ENCODE peak calls at places on chromosomes 5 and 9, in five cellular contexts. One of them, this sample, is unnamed.

GRCh38 chr5:177490311-177490991 is 7.0 kb downstream of the PDLIM7 start:
- DNase-seq in IMR-90: no peak
- DNase-seq in H9: no peak
- DNase-seq in neuronal stem cell: no peak
- DNase-seq in trophoblast cell: no peak
- DNase-seq in this sample: no peak

GRCh38 chr9:4741365-4742031 is 496 bp upstream of the AK3 start:
- DNase-seq in IMR-90: no peak
- DNase-seq in H9: peak
- DNase-seq in neuronal stem cell: peak
- DNase-seq in trophoblast cell: peak
- DNase-seq in this sample: peak

GRCh38 chr9:81035171-81035570 is 654.2 kb downstream of the TLE1 start:
- DNase-seq in IMR-90: peak
- DNase-seq in H9: no peak
- DNase-seq in neuronal stem cell: no peak
- DNase-seq in trophoblast cell: no peak
- DNase-seq in this sample: peak

GRCh38 chr5:112234000-112234399 is 185.1 kb downstream of the EPB41L4A start:
- DNase-seq in IMR-90: no peak
- DNase-seq in H9: no peak
- DNase-seq in neuronal stem cell: no peak
- DNase-seq in trophoblast cell: no peak
- DNase-seq in this sample: no peak

GRCh38 chr9:31393240-31393639 is 991.2 kb upstream of the ACO1 start:
- DNase-seq in IMR-90: no peak
- DNase-seq in H9: no peak
- DNase-seq in neuronal stem cell: no peak
- DNase-seq in trophoblast cell: no peak
- DNase-seq in this sample: no peak

GRCh38 chr5:153959134-153959957 is 79.4 kb downstream of the FAM114A2 start:
- DNase-seq in IMR-90: peak
- DNase-seq in H9: peak
- DNase-seq in neuronal stem cell: peak
- DNase-seq in trophoblast cell: peak
- DNase-seq in this sample: peak

GRCh38 chr9:114308361-114308950 is 14.4 kb upstream of the ORM1 start:
- DNase-seq in IMR-90: no peak
- DNase-seq in H9: no peak
- DNase-seq in neuronal stem cell: no peak
- DNase-seq in trophoblast cell: no peak
- DNase-seq in this sample: no peak

GRCh38 chr5:17359451-17359965 is 138.5 kb upstream of the TAF11L2 start:
- DNase-seq in IMR-90: peak
- DNase-seq in H9: no peak
- DNase-seq in neuronal stem cell: no peak
- DNase-seq in trophoblast cell: peak
- DNase-seq in this sample: peak

GRCh38 chr5:94693043-94693822 is 74.8 kb downstream of the SLF1 start:
- DNase-seq in IMR-90: peak
- DNase-seq in H9: no peak
- DNase-seq in neuronal stem cell: no peak
- DNase-seq in trophoblast cell: peak
- DNase-seq in this sample: peak

GRCh38 chr5:2014058-2014610 is 131.4 kb upstream of the IRX4 start:
- DNase-seq in IMR-90: no peak
- DNase-seq in H9: no peak
- DNase-seq in neuronal stem cell: no peak
- DNase-seq in trophoblast cell: no peak
- DNase-seq in this sample: no peak

GRCh38 chr5:1781107-1781506 is 18.5 kb downstream of the MRPL36 start:
- DNase-seq in IMR-90: no peak
- DNase-seq in H9: no peak
- DNase-seq in neuronal stem cell: no peak
- DNase-seq in trophoblast cell: no peak
- DNase-seq in this sample: no peak

GRCh38 chr5:159410480-159410879 is 80.2 kb upstream of the IL12B start:
- DNase-seq in IMR-90: no peak
- DNase-seq in H9: no peak
- DNase-seq in neuronal stem cell: no peak
- DNase-seq in trophoblast cell: peak
- DNase-seq in this sample: no peak

GRCh38 chr9:1050125-1050895 is at the start of gene DMRT2:
- DNase-seq in IMR-90: peak
- DNase-seq in H9: peak
- DNase-seq in neuronal stem cell: peak
- DNase-seq in trophoblast cell: peak
- DNase-seq in this sample: no peak

GRCh38 chr5:73525606-73526005 is 27.4 kb downstream of the BTF3 start:
- DNase-seq in IMR-90: no peak
- DNase-seq in H9: no peak
- DNase-seq in neuronal stem cell: no peak
- DNase-seq in trophoblast cell: no peak
- DNase-seq in this sample: no peak

GRCh38 chr5:81134066-81134465 is 99.1 kb upstream of the CKMT2 start:
- DNase-seq in IMR-90: no peak
- DNase-seq in H9: no peak
- DNase-seq in neuronal stem cell: no peak
- DNase-seq in trophoblast cell: peak
- DNase-seq in this sample: no peak

GRCh38 chr5:107864793-107865192 is 194.1 kb upstream of the EFNA5 start:
- DNase-seq in IMR-90: peak
- DNase-seq in H9: no peak
- DNase-seq in neuronal stem cell: no peak
- DNase-seq in trophoblast cell: no peak
- DNase-seq in this sample: peak

GRCh38 chr9:131407717-131408195 is 13.9 kb downstream of the PRRC2B start:
- DNase-seq in IMR-90: no peak
- DNase-seq in H9: peak
- DNase-seq in neuronal stem cell: no peak
- DNase-seq in trophoblast cell: no peak
- DNase-seq in this sample: peak

GRCh38 chr5:169178754-169179153 is 122.2 kb downstream of the SLIT3 start:
- DNase-seq in IMR-90: no peak
- DNase-seq in H9: no peak
- DNase-seq in neuronal stem cell: no peak
- DNase-seq in trophoblast cell: no peak
- DNase-seq in this sample: no peak

GRCh38 chr5:172778223-172778814 is 7.3 kb upstream of the DUSP1 start:
- DNase-seq in IMR-90: peak
- DNase-seq in H9: no peak
- DNase-seq in neuronal stem cell: no peak
- DNase-seq in trophoblast cell: peak
- DNase-seq in this sample: peak

GRCh38 chr9:121743441-121744001 is 92.1 kb downstream of the DAB2IP start:
- DNase-seq in IMR-90: peak
- DNase-seq in H9: peak
- DNase-seq in neuronal stem cell: peak
- DNase-seq in trophoblast cell: peak
- DNase-seq in this sample: peak

GRCh38 chr9:129007766-129008468 is 20.2 kb downstream of the SH3GLB2 start:
- DNase-seq in IMR-90: no peak
- DNase-seq in H9: no peak
- DNase-seq in neuronal stem cell: no peak
- DNase-seq in trophoblast cell: no peak
- DNase-seq in this sample: no peak

GRCh38 chr5:36902353-36902752 is 25.8 kb downstream of the NIPBL start:
- DNase-seq in IMR-90: no peak
- DNase-seq in H9: no peak
- DNase-seq in neuronal stem cell: no peak
- DNase-seq in trophoblast cell: no peak
- DNase-seq in this sample: no peak

GRCh38 chr9:118318770-118319443 is 614.7 kb downstream of the TLR4 start:
- DNase-seq in IMR-90: no peak
- DNase-seq in H9: no peak
- DNase-seq in neuronal stem cell: no peak
- DNase-seq in trophoblast cell: no peak
- DNase-seq in this sample: no peak

GRCh38 chr9:129703667-129704355 is 38.4 kb downstream of the PRRX2 start:
- DNase-seq in IMR-90: no peak
- DNase-seq in H9: no peak
- DNase-seq in neuronal stem cell: no peak
- DNase-seq in trophoblast cell: no peak
- DNase-seq in this sample: no peak

GRCh38 chr9:89440951-89441654 is 56.8 kb downstream of the SEMA4D start:
- DNase-seq in IMR-90: no peak
- DNase-seq in H9: no peak
- DNase-seq in neuronal stem cell: no peak
- DNase-seq in trophoblast cell: no peak
- DNase-seq in this sample: no peak

GRCh38 chr9:136882109-136882946 is 4.0 kb upstream of the TRAF2 start:
- DNase-seq in IMR-90: peak
- DNase-seq in H9: peak
- DNase-seq in neuronal stem cell: no peak
- DNase-seq in trophoblast cell: peak
- DNase-seq in this sample: peak

GRCh38 chr9:136886610-136887597 is 588 bp downstream of the TRAF2 start:
- DNase-seq in IMR-90: peak
- DNase-seq in H9: no peak
- DNase-seq in neuronal stem cell: peak
- DNase-seq in trophoblast cell: peak
- DNase-seq in this sample: peak

GRCh38 chr9:136889858-136890257 is 3.5 kb downstream of the TRAF2 start:
- DNase-seq in IMR-90: no peak
- DNase-seq in H9: no peak
- DNase-seq in neuronal stem cell: no peak
- DNase-seq in trophoblast cell: no peak
- DNase-seq in this sample: no peak

GRCh38 chr9:136888454-136888853 is 2.1 kb downstream of the TRAF2 start:
- DNase-seq in IMR-90: no peak
- DNase-seq in H9: no peak
- DNase-seq in neuronal stem cell: no peak
- DNase-seq in trophoblast cell: no peak
- DNase-seq in this sample: no peak

GRCh38 chr9:136885950-136886578 is at the start of gene TRAF2:
- DNase-seq in IMR-90: peak
- DNase-seq in H9: peak
- DNase-seq in neuronal stem cell: peak
- DNase-seq in trophoblast cell: peak
- DNase-seq in this sample: peak
- H3K14ac ChIP-seq in IMR-90: peak
- H3K14ac ChIP-seq in H9: peak
- H3K14ac ChIP-seq in neuronal stem cell: no peak
- H3K14ac ChIP-seq in trophoblast cell: peak
- H3K14ac ChIP-seq in this sample: no peak

DNA sequence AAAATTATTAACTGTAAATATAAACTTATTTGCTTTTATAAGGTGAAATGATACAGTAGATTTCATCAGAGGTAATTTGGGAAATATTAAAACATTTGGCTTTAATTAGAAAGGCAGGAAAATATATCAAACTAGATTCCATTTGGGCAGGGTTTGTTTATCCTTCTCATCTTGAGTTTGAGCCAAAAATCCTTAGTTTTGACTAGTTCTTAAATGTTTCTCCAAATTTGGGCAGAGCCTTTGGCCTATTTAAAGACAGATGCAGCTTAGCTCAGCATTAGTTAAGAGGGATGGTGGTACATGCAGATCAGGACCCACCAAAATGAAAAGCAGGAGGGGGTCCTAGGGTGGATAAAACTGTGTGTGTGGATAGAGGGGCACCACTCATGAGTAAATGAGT is 20.3 kb upstream of the ARRDC3 start:
- DNase-seq in IMR-90: peak
- DNase-seq in H9: no peak
- DNase-seq in neuronal stem cell: no peak
- DNase-seq in trophoblast cell: no peak
- DNase-seq in this sample: no peak
- H4K91ac ChIP-seq in IMR-90: peak
- H4K91ac ChIP-seq in H9: no peak
- H4K91ac ChIP-seq in neuronal stem cell: no peak
- H4K91ac ChIP-seq in trophoblast cell: no peak
- H4K91ac ChIP-seq in this sample: no peak

GRCh38 chr5:45110399-45110798 is 301.7 kb downstream of the MRPS30 start:
- DNase-seq in IMR-90: no peak
- DNase-seq in H9: no peak
- DNase-seq in neuronal stem cell: no peak
- DNase-seq in trophoblast cell: no peak
- DNase-seq in this sample: no peak

GRCh38 chr5:45109636-45110035 is 300.9 kb downstream of the MRPS30 start:
- DNase-seq in IMR-90: no peak
- DNase-seq in H9: peak
- DNase-seq in neuronal stem cell: no peak
- DNase-seq in trophoblast cell: no peak
- DNase-seq in this sample: no peak

GRCh38 chr5:45105491-45105994 is 296.8 kb downstream of the MRPS30 start:
- DNase-seq in IMR-90: no peak
- DNase-seq in H9: no peak
- DNase-seq in neuronal stem cell: no peak
- DNase-seq in trophoblast cell: no peak
- DNase-seq in this sample: no peak

GRCh38 chr5:45113726-45114125 is 305.0 kb downstream of the MRPS30 start:
- DNase-seq in IMR-90: no peak
- DNase-seq in H9: no peak
- DNase-seq in neuronal stem cell: no peak
- DNase-seq in trophoblast cell: no peak
- DNase-seq in this sample: peak

GRCh38 chr5:45109062-45109461 is 300.3 kb downstream of the MRPS30 start:
- DNase-seq in IMR-90: no peak
- DNase-seq in H9: peak
- DNase-seq in neuronal stem cell: no peak
- DNase-seq in trophoblast cell: no peak
- DNase-seq in this sample: no peak
- H3K14ac ChIP-seq in IMR-90: no peak
- H3K14ac ChIP-seq in H9: no peak
- H3K14ac ChIP-seq in neuronal stem cell: no peak
- H3K14ac ChIP-seq in trophoblast cell: no peak
- H3K14ac ChIP-seq in this sample: no peak

GRCh38 chr9:137679249-137679648 is 60.4 kb downstream of the EHMT1 start:
- DNase-seq in IMR-90: no peak
- DNase-seq in H9: peak
- DNase-seq in neuronal stem cell: no peak
- DNase-seq in trophoblast cell: no peak
- DNase-seq in this sample: no peak

GRCh38 chr9:137679695-137680305 is 61.0 kb downstream of the EHMT1 start:
- DNase-seq in IMR-90: no peak
- DNase-seq in H9: no peak
- DNase-seq in neuronal stem cell: no peak
- DNase-seq in trophoblast cell: no peak
- DNase-seq in this sample: no peak

GRCh38 chr9:137674307-137675305 is 55.8 kb downstream of the EHMT1 start:
- DNase-seq in IMR-90: no peak
- DNase-seq in H9: no peak
- DNase-seq in neuronal stem cell: no peak
- DNase-seq in trophoblast cell: no peak
- DNase-seq in this sample: no peak

GRCh38 chr9:137678202-137678601 is 59.4 kb downstream of the EHMT1 start:
- DNase-seq in IMR-90: no peak
- DNase-seq in H9: no peak
- DNase-seq in neuronal stem cell: no peak
- DNase-seq in trophoblast cell: no peak
- DNase-seq in this sample: no peak

DNA sequence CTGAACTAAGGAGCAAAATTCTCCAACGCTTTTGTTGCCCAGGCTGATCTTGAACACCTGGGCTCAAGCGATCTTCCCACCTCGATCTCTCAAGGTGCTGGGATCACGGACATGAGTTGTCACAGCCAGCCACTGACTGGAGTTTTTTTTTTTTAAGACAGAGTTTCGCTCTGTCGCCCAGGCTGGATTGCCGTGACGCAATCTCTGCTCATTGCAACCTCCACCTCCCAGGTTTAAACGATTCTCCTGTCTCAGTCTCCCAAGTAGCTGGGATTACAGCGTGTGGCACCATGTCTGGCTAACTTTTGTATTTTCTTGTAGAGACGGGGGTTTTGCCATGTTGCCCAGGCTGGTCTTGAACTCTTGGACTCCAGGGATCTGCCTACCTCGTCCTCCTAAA is 58.2 kb downstream of the EHMT1 start:
- DNase-seq in IMR-90: no peak
- DNase-seq in H9: no peak
- DNase-seq in neuronal stem cell: no peak
- DNase-seq in trophoblast cell: peak
- DNase-seq in this sample: no peak
- H4K91ac ChIP-seq in IMR-90: no peak
- H4K91ac ChIP-seq in H9: no peak
- H4K91ac ChIP-seq in neuronal stem cell: no peak
- H4K91ac ChIP-seq in trophoblast cell: no peak
- H4K91ac ChIP-seq in this sample: no peak